ENCODE peak calls at places on chromosomes 3 and 15, in nine cellular contexts. One of them, this sample, is unnamed.

GRCh38 chr3:169591159-169591951 is 72.2 kb downstream of the MECOM start:
- DNase-seq in WERI-Rb-1: no peak
- DNase-seq in lower leg skin: no peak
- DNase-seq in left ventricle myocardium inferior: no peak
- DNase-seq in HCT116: no peak
- DNase-seq in HuH-7: no peak
- DNase-seq in amniotic stem cell: no peak
- DNase-seq in HFFc6: no peak
- DNase-seq in breast epithelium: no peak
- DNase-seq in this sample: no peak

GRCh38 chr3:58654466-58654865 is 12.1 kb downstream of the FAM3D start:
- DNase-seq in WERI-Rb-1: no peak
- DNase-seq in lower leg skin: peak; percentile 70
- DNase-seq in left ventricle myocardium inferior: no peak
- DNase-seq in HCT116: no peak
- DNase-seq in HuH-7: no peak
- DNase-seq in amniotic stem cell: no peak
- DNase-seq in HFFc6: no peak
- DNase-seq in breast epithelium: no peak
- DNase-seq in this sample: no peak

GRCh38 chr15:40064231-40064894 is 25.4 kb upstream of the SRP14 start:
- DNase-seq in WERI-Rb-1: no peak
- DNase-seq in lower leg skin: no peak
- DNase-seq in left ventricle myocardium inferior: no peak
- DNase-seq in HCT116: no peak
- DNase-seq in HuH-7: no peak
- DNase-seq in amniotic stem cell: no peak
- DNase-seq in HFFc6: no peak
- DNase-seq in breast epithelium: no peak
- DNase-seq in this sample: no peak

GRCh38 chr3:107975529-107976203 is 115.2 kb downstream of the CD47 start:
- DNase-seq in WERI-Rb-1: no peak
- DNase-seq in lower leg skin: no peak
- DNase-seq in left ventricle myocardium inferior: no peak
- DNase-seq in HCT116: no peak
- DNase-seq in HuH-7: no peak
- DNase-seq in amniotic stem cell: no peak
- DNase-seq in HFFc6: no peak
- DNase-seq in breast epithelium: no peak
- DNase-seq in this sample: no peak

GRCh38 chr3:126509565-126510322 is 7.8 kb downstream of the UROC1 start:
- DNase-seq in WERI-Rb-1: no peak
- DNase-seq in lower leg skin: no peak
- DNase-seq in left ventricle myocardium inferior: no peak
- DNase-seq in HCT116: no peak
- DNase-seq in HuH-7: no peak
- DNase-seq in amniotic stem cell: no peak
- DNase-seq in HFFc6: no peak
- DNase-seq in breast epithelium: no peak
- DNase-seq in this sample: no peak

GRCh38 chr3:57079221-57079831 is 18.9 kb downstream of the SPATA12 start:
- DNase-seq in WERI-Rb-1: peak; percentile 62
- DNase-seq in lower leg skin: peak; percentile 91
- DNase-seq in left ventricle myocardium inferior: peak; percentile 36
- DNase-seq in HCT116: no peak
- DNase-seq in HuH-7: peak; percentile 53
- DNase-seq in amniotic stem cell: no peak
- DNase-seq in HFFc6: no peak
- DNase-seq in breast epithelium: peak; percentile 29
- DNase-seq in this sample: no peak

GRCh38 chr15:40441012-40441735 is 421 bp downstream of the BAHD1 start:
- DNase-seq in WERI-Rb-1: no peak
- DNase-seq in lower leg skin: no peak
- DNase-seq in left ventricle myocardium inferior: no peak
- DNase-seq in HCT116: no peak
- DNase-seq in HuH-7: no peak
- DNase-seq in amniotic stem cell: peak; percentile 73
- DNase-seq in HFFc6: peak; percentile 7
- DNase-seq in breast epithelium: no peak
- DNase-seq in this sample: no peak

GRCh38 chr15:99253381-99254090 is 2.3 kb downstream of the LRRC28 start:
- DNase-seq in WERI-Rb-1: no peak
- DNase-seq in lower leg skin: no peak
- DNase-seq in left ventricle myocardium inferior: no peak
- DNase-seq in HCT116: no peak
- DNase-seq in HuH-7: no peak
- DNase-seq in amniotic stem cell: no peak
- DNase-seq in HFFc6: peak; percentile 84
- DNase-seq in breast epithelium: no peak
- DNase-seq in this sample: no peak

GRCh38 chr3:151327571-151328198 is 1.7 kb downstream of the P2RY13 start:
- DNase-seq in WERI-Rb-1: no peak
- DNase-seq in lower leg skin: no peak
- DNase-seq in left ventricle myocardium inferior: no peak
- DNase-seq in HCT116: no peak
- DNase-seq in HuH-7: no peak
- DNase-seq in amniotic stem cell: no peak
- DNase-seq in HFFc6: no peak
- DNase-seq in breast epithelium: no peak
- DNase-seq in this sample: no peak

GRCh38 chr3:134078169-134078821 is 48.6 kb upstream of the SLCO2A1 start:
- DNase-seq in WERI-Rb-1: no peak
- DNase-seq in lower leg skin: peak; percentile 84
- DNase-seq in left ventricle myocardium inferior: no peak
- DNase-seq in HCT116: no peak
- DNase-seq in HuH-7: no peak
- DNase-seq in amniotic stem cell: no peak
- DNase-seq in HFFc6: no peak
- DNase-seq in breast epithelium: no peak
- DNase-seq in this sample: no peak

GRCh38 chr3:65412591-65412990 is 626.1 kb downstream of the MAGI1 start:
- DNase-seq in WERI-Rb-1: peak; percentile 56
- DNase-seq in lower leg skin: no peak
- DNase-seq in left ventricle myocardium inferior: peak; percentile 33
- DNase-seq in HCT116: no peak
- DNase-seq in HuH-7: peak; percentile 2
- DNase-seq in amniotic stem cell: no peak
- DNase-seq in HFFc6: no peak
- DNase-seq in breast epithelium: no peak
- DNase-seq in this sample: peak; percentile 25

GRCh38 chr15:81954158-81954783 is 91.5 kb downstream of the MEX3B start:
- DNase-seq in WERI-Rb-1: no peak
- DNase-seq in lower leg skin: no peak
- DNase-seq in left ventricle myocardium inferior: no peak
- DNase-seq in HCT116: no peak
- DNase-seq in HuH-7: no peak
- DNase-seq in amniotic stem cell: no peak
- DNase-seq in HFFc6: no peak
- DNase-seq in breast epithelium: no peak
- DNase-seq in this sample: no peak

GRCh38 chr3:125257563-125257962 is 45.0 kb upstream of the SLC12A8 start:
- DNase-seq in WERI-Rb-1: no peak
- DNase-seq in lower leg skin: no peak
- DNase-seq in left ventricle myocardium inferior: no peak
- DNase-seq in HCT116: no peak
- DNase-seq in HuH-7: no peak
- DNase-seq in amniotic stem cell: no peak
- DNase-seq in HFFc6: no peak
- DNase-seq in breast epithelium: no peak
- DNase-seq in this sample: no peak

GRCh38 chr3:156605686-156606605 is 51.0 kb upstream of the SSR3 start:
- DNase-seq in WERI-Rb-1: no peak
- DNase-seq in lower leg skin: peak; percentile 85
- DNase-seq in left ventricle myocardium inferior: peak; percentile 44
- DNase-seq in HCT116: no peak
- DNase-seq in HuH-7: peak; percentile 49
- DNase-seq in amniotic stem cell: peak; percentile 52
- DNase-seq in HFFc6: peak; percentile 83
- DNase-seq in breast epithelium: no peak
- DNase-seq in this sample: peak; percentile 40

GRCh38 chr3:62823461-62824050 is 51.7 kb downstream of the CADPS start:
- DNase-seq in WERI-Rb-1: peak; percentile 73
- DNase-seq in lower leg skin: no peak
- DNase-seq in left ventricle myocardium inferior: no peak
- DNase-seq in HCT116: no peak
- DNase-seq in HuH-7: no peak
- DNase-seq in amniotic stem cell: no peak
- DNase-seq in HFFc6: no peak
- DNase-seq in breast epithelium: no peak
- DNase-seq in this sample: no peak

GRCh38 chr15:39583586-39584265 is 2.8 kb downstream of the THBS1 start:
- DNase-seq in WERI-Rb-1: peak; percentile 20
- DNase-seq in lower leg skin: no peak
- DNase-seq in left ventricle myocardium inferior: no peak
- DNase-seq in HCT116: no peak
- DNase-seq in HuH-7: no peak
- DNase-seq in amniotic stem cell: no peak
- DNase-seq in HFFc6: peak; percentile 95
- DNase-seq in breast epithelium: no peak
- DNase-seq in this sample: no peak

GRCh38 chr3:33128706-33129105 is 14.9 kb downstream of the CRTAP start:
- DNase-seq in WERI-Rb-1: peak; percentile 19
- DNase-seq in lower leg skin: peak; percentile 8
- DNase-seq in left ventricle myocardium inferior: no peak
- DNase-seq in HCT116: no peak
- DNase-seq in HuH-7: no peak
- DNase-seq in amniotic stem cell: no peak
- DNase-seq in HFFc6: no peak
- DNase-seq in breast epithelium: no peak
- DNase-seq in this sample: no peak

GRCh38 chr3:127677541-127678314 is 5.0 kb downstream of the ABTB1 start:
- DNase-seq in WERI-Rb-1: peak; percentile 3
- DNase-seq in lower leg skin: peak; percentile 82
- DNase-seq in left ventricle myocardium inferior: peak; percentile 13
- DNase-seq in HCT116: no peak
- DNase-seq in HuH-7: no peak
- DNase-seq in amniotic stem cell: no peak
- DNase-seq in HFFc6: no peak
- DNase-seq in breast epithelium: no peak
- DNase-seq in this sample: peak; percentile 45